ENCODE peak calls at places on chromosome 4, in six cellular contexts. R is NCI-H748 treated with DMSO at 0.1 percent for 48 hours, M is ACHN, I is NCI-H345, W is left ventricle myocardium inferior, F is AG04450. B is an unnamed sample.

GRCh38 chr4:186563761-186564160 is 8.4 kb upstream of the MTNR1A start:
- DNase-seq in M (no peak), F (no peak), W (no peak), I (no peak), R (no peak), B (no peak)

GRCh38 chr4:24471623-24472510 is 112.5 kb downstream of the DHX15 start:
- DNase-seq in R (no peak), F (no peak), I (peak; percentile 7), W (peak; percentile 25), M (peak; percentile 0), B (no peak)

GRCh38 chr4:168787334-168787733 is 222.7 kb downstream of the CBR4 start:
- DNase-seq in I (no peak), W (no peak), F (no peak), M (no peak), R (no peak), B (no peak)

GRCh38 chr4:4430492-4431195 is 43.7 kb downstream of the NSG1 start:
- DNase-seq in F (peak; percentile 49), R (no peak), W (no peak), I (peak; percentile 8), M (peak; percentile 53), B (no peak)

GRCh38 chr4:94448815-94449375 is 2.8 kb upstream of the PDLIM5 start:
- DNase-seq in W (no peak), R (no peak), M (no peak), I (no peak), F (no peak), B (no peak)

GRCh38 chr4:2065106-2065930 is 6.2 kb downstream of the NAT8L start:
- DNase-seq in R (no peak), W (no peak), F (no peak), M (no peak), I (no peak), B (no peak)

GRCh38 chr4:113686950-113687718 is 74.4 kb downstream of the CAMK2D start:
- DNase-seq in I (no peak), R (no peak), W (no peak), M (no peak), F (no peak), B (no peak)

GRCh38 chr4:119656986-119657635 is 28.5 kb upstream of the PDE5A start:
- DNase-seq in W (no peak), I (no peak), M (no peak), F (no peak), R (no peak), B (no peak)

GRCh38 chr4:19580090-19580489 is 671.6 kb upstream of the SLIT2 start:
- DNase-seq in R (no peak), F (peak; percentile 11), M (no peak), W (no peak), I (no peak), B (no peak)

GRCh38 chr4:105122334-105122733 is 24.3 kb upstream of the TET2 start:
- DNase-seq in R (no peak), I (no peak), M (peak; percentile 53), W (no peak), F (no peak), B (no peak)

GRCh38 chr4:83535520-83535944 is 376 bp upstream of the GPAT3 start:
- DNase-seq in R (peak; percentile 17), M (peak; percentile 55), I (peak; percentile 63), W (peak; percentile 38), F (peak; percentile 65), B (no peak)

GRCh38 chr4:188727746-188728145 is 588.5 kb downstream of the TRIML1 start:
- DNase-seq in R (no peak), M (no peak), F (peak; percentile 10), I (no peak), W (no peak), B (no peak)

GRCh38 chr4:104728380-104729122 is 233.9 kb upstream of the CXXC4 start:
- DNase-seq in W (no peak), R (no peak), F (peak; percentile 47), M (peak; percentile 82), I (no peak), B (no peak)

B was measured in mesenteric fat pad.